ENCODE peak calls at places on chromosomes 12 and 14, in six cellular contexts. F is HS-27A; U is activated T-cell treated with anti-CD3 and anti-CD28 coated beads, Interleukin-2, amount 50 U/mL, for 72 hours; D is astrocyte of the cerebellum; B is SW480; K is WERI-Rb-1. V is an unnamed sample.

GRCh38 chr14:74211945-74212580 is 27.2 kb upstream of the VSX2 start:
- DNase-seq in B (no peak), F (no peak), D (no peak), U (no peak), K (no peak), V (no peak)

GRCh38 chr14:76985540-76986260 is 42.8 kb downstream of the IRF2BPL start:
- DNase-seq in U (no peak), F (no peak), B (no peak), K (no peak), D (no peak), V (no peak)

GRCh38 chr14:64536488-64537245 is 3.9 kb upstream of the HSPA2 start:
- DNase-seq in B (no peak), D (peak; percentile 11), F (no peak), U (no peak), K (no peak), V (no peak)

GRCh38 chr14:56379956-56380355 is 199.6 kb upstream of the TMEM260 start:
- DNase-seq in F (no peak), U (no peak), D (no peak), K (no peak), B (no peak), V (no peak)

GRCh38 chr14:89720076-89720687 is 234.3 kb downstream of the EFCAB11 start:
- DNase-seq in U (no peak), F (no peak), B (no peak), K (no peak), D (no peak), V (no peak)

GRCh38 chr14:23056956-23057756 is at the start of gene CDH24:
- DNase-seq in U (peak; percentile 83), K (peak; percentile 81), B (peak; percentile 51), F (no peak), D (peak; percentile 36), V (no peak)

GRCh38 chr12:52280796-52281560 is 6.5 kb downstream of the KRT86 start:
- DNase-seq in D (peak; percentile 96), B (peak; percentile 97), F (peak; percentile 97), K (no peak), U (no peak), V (peak; percentile 93)

GRCh38 chr12:55019784-55020183 is at the start of gene NEUROD4:
- DNase-seq in D (peak; percentile 29), B (peak; percentile 67), U (peak; percentile 13), K (peak; percentile 95), F (no peak), V (peak; percentile 18)

GRCh38 chr12:44286336-44286735 is 450.5 kb downstream of the TMEM117 start:
- DNase-seq in B (peak; percentile 14), K (no peak), U (no peak), F (no peak), D (peak; percentile 13), V (peak; percentile 3)

GRCh38 chr12:43309845-43310405 is 242.1 kb downstream of the ADAMTS20 start:
- DNase-seq in K (no peak), B (no peak), U (no peak), D (peak; percentile 37), F (peak; percentile 55), V (no peak)

GRCh38 chr12:67803450-67804034 is 155.0 kb downstream of the DYRK2 start:
- DNase-seq in D (no peak), U (no peak), B (no peak), F (no peak), K (no peak), V (no peak)

GRCh38 chr14:91484186-91484585 is 25.9 kb downstream of the PPP4R3A start:
- DNase-seq in B (no peak), F (no peak), K (no peak), U (no peak), D (no peak), V (no peak)

GRCh38 chr12:64560395-64561301 is 49.6 kb upstream of the RASSF3 start:
- DNase-seq in F (peak; percentile 60), U (peak; percentile 12), B (peak; percentile 72), D (peak; percentile 93), K (no peak), V (peak; percentile 26)

GRCh38 chr12:104802198-104802597 is 155.9 kb downstream of the SLC41A2 start:
- DNase-seq in K (no peak), D (no peak), U (no peak), F (no peak), B (peak; percentile 5), V (no peak)

GRCh38 chr12:109264095-109264942 is 44.8 kb downstream of the FOXN4 start:
- DNase-seq in D (no peak), K (peak; percentile 82), B (peak; percentile 71), F (no peak), U (peak; percentile 51), V (no peak)

GRCh38 chr14:97866664-97867063 is 1069.5 kb downstream of the VRK1 start:
- DNase-seq in D (no peak), U (peak; percentile 6), B (no peak), K (no peak), F (no peak), V (no peak)

GRCh38 chr14:100676089-100676685 is 50.5 kb upstream of the DLK1 start:
- DNase-seq in F (no peak), D (no peak), B (no peak), U (no peak), K (no peak), V (no peak)